ENCODE peak calls at places on chromosomes 12 and 14, in four cellular contexts. G, W, M and D are unnamed samples.

GRCh38 chr14:23529016-23529740 is 22.4 kb downstream of the ZFHX2 start:
- DNase-seq in G (no peak), W (no peak), M (no peak), D (no peak)

GRCh38 chr12:51217968-51218606 is at the start of gene POU6F1:
- DNase-seq in G (peak; percentile 93), W (peak; percentile 64), M (peak; percentile 93), D (peak; percentile 65)

GRCh38 chr12:14261096-14261495 is 104.4 kb upstream of the ATF7IP start:
- DNase-seq in G (peak; percentile 60), W (no peak), M (no peak), D (no peak)

GRCh38 chr14:101554991-101555668 is 6.2 kb upstream of the DIO3 start:
- DNase-seq in G (no peak), W (no peak), M (no peak), D (no peak)

GRCh38 chr14:29442720-29443119 is 484.9 kb downstream of the PRKD1 start:
- DNase-seq in G (no peak), W (peak; percentile 68), M (no peak), D (no peak)

GRCh38 chr14:105064721-105065143 is 498 bp downstream of the GPR132 start:
- DNase-seq in G (no peak), W (peak; percentile 64), M (peak; percentile 21), D (no peak)

GRCh38 chr14:104023325-104024055 is 62.0 kb upstream of the ASPG start:
- DNase-seq in G (no peak), W (no peak), M (no peak), D (no peak)

GRCh38 chr12:110278137-110278536 is 2.9 kb upstream of the ATP2A2 start:
- DNase-seq in G (no peak), W (no peak), M (no peak), D (no peak)

GRCh38 chr12:52611080-52611468 is 7.3 kb downstream of the KRT73 start:
- DNase-seq in G (no peak), W (no peak), M (no peak), D (no peak)

GRCh38 chr14:89165189-89165809 is 251.7 kb downstream of the FOXN3 start:
- DNase-seq in G (no peak), W (no peak), M (peak; percentile 73), D (no peak)

GRCh38 chr14:69043007-69043444 is 63.9 kb upstream of the ACTN1 start:
- DNase-seq in G (no peak), W (no peak), M (no peak), D (no peak)

GRCh38 chr12:132438726-132439125 is 51.2 kb upstream of the FBRSL1 start:
- DNase-seq in G (no peak), W (no peak), M (no peak), D (no peak)
- H3K27ac ChIP-seq in G (no peak overlapping the region), W (no peak overlapping the region), M (no peak overlapping the region), D (no peak overlapping the region)

GRCh38 chr12:122096014-122096413 is 17.5 kb downstream of the MLXIP start:
- DNase-seq in G (no peak), W (no peak), M (no peak), D (no peak)
- H3K27ac ChIP-seq in G (peak overlapping the region; percentile 55), W (no peak overlapping the region), M (peak overlapping the region; percentile 74), D (peak overlapping the region; percentile 41)

GRCh38 chr12:113087193-113087592 is 30.7 kb downstream of the DTX1 start:
- DNase-seq in G (no peak), W (no peak), M (no peak), D (no peak)

GRCh38 chr12:113088037-113088436 is 31.5 kb downstream of the DTX1 start:
- DNase-seq in G (no peak), W (no peak), M (no peak), D (no peak)

GRCh38 chr12:113090740-113091139 is 34.2 kb downstream of the DTX1 start:
- DNase-seq in G (no peak), W (no peak), M (no peak), D (no peak)

GRCh38 chr12:113089839-113090238 is 33.3 kb downstream of the DTX1 start:
- DNase-seq in G (no peak), W (no peak), M (no peak), D (no peak)

DNA sequence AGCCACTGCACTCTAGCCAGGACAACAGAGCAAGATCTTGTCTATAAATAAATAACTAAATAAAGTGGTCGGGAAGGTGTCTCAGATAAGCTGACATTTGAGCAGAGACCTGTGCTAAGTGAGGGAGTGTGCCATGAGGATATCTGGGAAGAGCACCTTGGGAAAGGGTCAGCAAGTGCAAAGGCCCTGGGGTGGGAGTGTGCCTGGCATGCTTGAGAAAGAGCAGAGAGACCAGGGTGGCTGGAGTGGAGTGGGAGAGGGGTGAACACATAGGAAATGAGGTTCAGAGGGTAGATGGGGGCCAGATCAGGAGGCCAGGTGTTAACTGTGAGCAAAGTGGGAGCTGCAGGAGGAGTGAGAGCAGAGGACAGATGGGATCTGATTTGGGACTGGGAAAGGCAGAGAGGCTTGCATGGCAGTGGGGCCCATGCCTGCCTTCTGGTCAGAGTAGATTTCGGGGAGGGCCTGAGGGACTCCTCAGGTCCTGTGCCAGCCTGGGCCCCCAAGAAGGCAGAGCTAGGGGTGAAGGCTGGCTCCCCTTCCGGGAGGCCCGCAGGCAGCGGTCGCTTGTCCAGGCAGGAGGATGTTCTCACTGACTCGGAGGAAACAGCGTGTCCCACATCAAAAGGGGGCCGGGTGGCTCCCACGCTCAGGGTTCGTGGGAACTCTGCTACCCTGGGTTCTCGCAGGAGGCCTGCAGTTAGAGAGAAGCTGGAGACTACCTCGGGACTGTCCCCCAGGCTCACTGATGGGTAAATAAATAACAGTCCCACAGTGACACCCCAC is 32.6 kb downstream of the DTX1 start:
- DNase-seq in G (no peak), W (no peak), M (no peak), D (no peak)
- H3K27ac ChIP-seq in G (no peak overlapping the region), W (no peak overlapping the region), M (no peak overlapping the region), D (no peak overlapping the region)

GRCh38 chr12:115943630-115944391 is 333.7 kb downstream of the MED13L start:
- DNase-seq in G (no peak), W (no peak), M (no peak), D (no peak)

GRCh38 chr12:115944851-115945496 is 332.5 kb downstream of the MED13L start:
- DNase-seq in G (no peak), W (no peak), M (no peak), D (no peak)

GRCh38 chr12:115943310-115943629 is 334.2 kb downstream of the MED13L start:
- DNase-seq in G (no peak), W (no peak), M (no peak), D (no peak)

GRCh38 chr12:115946092-115946491 is 331.4 kb downstream of the MED13L start:
- DNase-seq in G (no peak), W (no peak), M (no peak), D (no peak)

GRCh38 chr12:115944392-115944742 is 333.1 kb downstream of the MED13L start:
- DNase-seq in G (no peak), W (no peak), M (no peak), D (no peak)
- H3K27ac ChIP-seq in G (no peak overlapping the region), W (no peak overlapping the region), M (no peak overlapping the region), D (no peak overlapping the region)

DNA sequence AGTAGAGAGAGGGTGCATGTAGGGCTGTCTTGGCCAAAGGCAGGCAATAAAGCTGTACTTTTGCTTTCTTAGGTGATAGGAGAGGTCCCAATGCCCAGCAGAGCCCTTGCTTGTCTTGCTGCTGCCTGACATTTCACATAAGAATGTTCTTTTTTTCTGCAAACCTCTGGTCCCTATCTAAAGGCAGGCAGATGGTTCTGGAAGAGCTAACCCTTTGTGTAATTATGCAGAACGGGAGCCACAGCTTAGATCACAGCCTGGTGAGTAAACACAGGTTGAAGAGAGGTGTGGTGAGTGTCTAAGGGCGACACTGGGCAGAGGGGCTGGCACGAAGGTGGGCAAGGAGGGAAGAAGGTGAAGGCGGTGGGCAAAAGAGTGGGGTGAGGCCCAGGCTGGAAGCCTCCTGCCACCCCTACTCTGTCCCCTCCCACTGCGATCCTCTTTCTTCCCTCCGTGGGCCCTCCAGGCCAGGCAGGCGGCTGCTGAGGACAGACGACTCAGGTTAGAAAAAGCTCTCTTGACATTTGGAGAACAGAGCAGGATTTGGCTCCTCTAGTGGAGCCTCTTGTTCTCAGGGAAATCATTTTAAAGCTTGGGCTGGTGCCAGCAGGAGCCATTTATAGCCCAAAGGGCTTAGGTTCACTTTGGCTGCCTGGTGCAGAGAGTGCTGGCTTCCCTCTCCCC is 42.8 kb downstream of the PRMT8 start:
- DNase-seq in G (no peak), W (no peak), M (no peak), D (no peak)
- H3K27ac ChIP-seq in G (no peak overlapping the region), W (no peak overlapping the region), M (no peak overlapping the region), D (no peak overlapping the region)

GRCh38 chr12:53961025-53961761 is 6.5 kb downstream of the HOXC12 start:
- DNase-seq in G (no peak), W (no peak), M (no peak), D (no peak)
- H3K27ac ChIP-seq in G (no peak overlapping the region), W (no peak overlapping the region), M (no peak overlapping the region), D (no peak overlapping the region)

GRCh38 chr14:53921027-53921426 is 35.6 kb downstream of the BMP4 start:
- DNase-seq in G (peak; percentile 38), W (no peak), M (no peak), D (no peak)

GRCh38 chr14:53916239-53916638 is 40.4 kb downstream of the BMP4 start:
- DNase-seq in G (no peak), W (no peak), M (no peak), D (no peak)

GRCh38 chr14:53912121-53912520 is 44.5 kb downstream of the BMP4 start:
- DNase-seq in G (no peak), W (no peak), M (no peak), D (no peak)

GRCh38 chr14:53915364-53916014 is 41.1 kb downstream of the BMP4 start:
- DNase-seq in G (no peak), W (no peak), M (no peak), D (no peak)
- H3K27ac ChIP-seq in G (no peak overlapping the region), W (no peak overlapping the region), M (no peak overlapping the region), D (no peak overlapping the region)

DNA sequence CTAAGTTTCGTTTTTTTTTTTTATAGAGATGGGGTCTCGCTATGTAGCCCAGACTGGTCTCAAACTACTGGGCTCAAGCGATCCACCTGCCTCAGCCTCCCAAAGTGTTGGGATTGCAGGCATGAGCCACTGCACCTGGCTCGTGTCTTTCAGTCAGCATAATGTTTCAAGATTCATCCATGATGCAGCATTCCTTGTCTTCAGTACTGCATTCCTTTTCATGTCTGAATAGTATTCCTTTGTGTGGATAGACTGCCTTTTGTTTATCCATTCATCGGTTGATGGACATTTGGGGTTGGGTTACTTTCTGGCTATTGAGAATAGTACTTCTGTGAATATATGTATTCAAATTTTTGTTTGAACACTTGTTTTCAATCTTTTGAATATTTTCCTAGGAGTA is 37.4 kb downstream of the HCAR2 start:
- DNase-seq in G (no peak), W (no peak), M (no peak), D (no peak)
- H3K27ac ChIP-seq in G (no peak overlapping the region), W (no peak overlapping the region), M (no peak overlapping the region), D (no peak overlapping the region)